ENCODE peak calls at places on chromosomes 2 and 18, in eight cellular contexts. V is AG09319, X is lower leg skin, H is bronchial epithelial cell, D is cardiac fibroblast, R is astrocyte of the cerebellum, C is lower lobe of right lung, N is body of pancreas. W is an unnamed sample.
A peak's percentile ranks its signal among the peaks of the same experiment; 100 is the strongest.

GRCh38 chr2:1731963-1732768 is 12.1 kb downstream of the PXDN start:
- DNase-seq in V (no peak), X (no peak), H (no peak), D (peak; percentile 94), R (peak; percentile 92), C (no peak), N (no peak), W (no peak)

GRCh38 chr2:240857039-240858008 is 11.3 kb upstream of the AGXT start:
- DNase-seq in V (no peak), X (no peak), H (no peak), D (no peak), R (no peak), C (no peak), N (peak; percentile 70), W (no peak)

GRCh38 chr2:148674063-148675020 is 29.8 kb downstream of the EPC2 start:
- DNase-seq in V (no peak), X (no peak), H (peak; percentile 56), D (no peak), R (no peak), C (no peak), N (peak; percentile 9), W (peak; percentile 45)

GRCh38 chr2:5479265-5479928 is 212.8 kb upstream of the SOX11 start:
- DNase-seq in V (no peak), X (no peak), H (no peak), D (no peak), R (no peak), C (no peak), N (no peak), W (no peak)

GRCh38 chr2:113181491-113182051 is 7.8 kb downstream of the PSD4 start:
- DNase-seq in V (no peak), X (no peak), H (no peak), D (no peak), R (no peak), C (no peak), N (peak; percentile 82), W (no peak)

GRCh38 chr18:23627325-23627724 is 35.4 kb downstream of the ANKRD29 start:
- DNase-seq in V (peak; percentile 69), X (no peak), H (peak; percentile 93), D (peak; percentile 77), R (peak; percentile 62), C (no peak), N (no peak), W (no peak)

GRCh38 chr2:32977228-32977758 is 30.5 kb downstream of the LTBP1 start:
- DNase-seq in V (no peak), X (peak; percentile 75), H (peak; percentile 95), D (peak; percentile 37), R (no peak), C (no peak), N (peak; percentile 94), W (no peak)

GRCh38 chr2:9166579-9167392 is 39.8 kb upstream of the ASAP2 start:
- DNase-seq in V (no peak), X (no peak), H (no peak), D (no peak), R (no peak), C (no peak), N (no peak), W (no peak)

GRCh38 chr18:3679254-3679653 is 229.3 kb downstream of the TGIF1 start:
- DNase-seq in V (no peak), X (peak; percentile 36), H (peak; percentile 98), D (no peak), R (no peak), C (no peak), N (no peak), W (no peak)

GRCh38 chr2:173715483-173715882 is 249.7 kb downstream of the SP3 start:
- DNase-seq in V (peak; percentile 31), X (no peak), H (peak; percentile 86), D (no peak), R (peak; percentile 29), C (no peak), N (no peak), W (no peak)

GRCh38 chr18:56085561-56085960 is 497.6 kb upstream of the TCF4 start:
- DNase-seq in V (peak; percentile 65), X (peak; percentile 62), H (peak; percentile 74), D (peak; percentile 94), R (peak; percentile 67), C (no peak), N (peak; percentile 12), W (no peak)

GRCh38 chr18:56083889-56084288 is 495.9 kb upstream of the TCF4 start:
- DNase-seq in V (no peak), X (no peak), H (no peak), D (no peak), R (no peak), C (no peak), N (no peak), W (no peak)

GRCh38 chr18:56086786-56087185 is 498.8 kb upstream of the TCF4 start:
- DNase-seq in V (no peak), X (no peak), H (no peak), D (no peak), R (no peak), C (no peak), N (no peak), W (no peak)

GRCh38 chr18:56086176-56086575 is 498.2 kb upstream of the TCF4 start:
- DNase-seq in V (no peak), X (no peak), H (no peak), D (no peak), R (no peak), C (no peak), N (no peak), W (no peak)

GRCh38 chr18:56083097-56083865 is 495.3 kb upstream of the TCF4 start:
- DNase-seq in V (no peak), X (no peak), H (no peak), D (peak; percentile 90), R (peak; percentile 29), C (no peak), N (peak; percentile 18), W (no peak)
- TF ChIP-seq CTCF in V (peak; percentile 1), X (no peak), H (no peak), D (peak; percentile 41), R (no peak), C (peak; percentile 21), N (no peak), W (no peak)

DNA sequence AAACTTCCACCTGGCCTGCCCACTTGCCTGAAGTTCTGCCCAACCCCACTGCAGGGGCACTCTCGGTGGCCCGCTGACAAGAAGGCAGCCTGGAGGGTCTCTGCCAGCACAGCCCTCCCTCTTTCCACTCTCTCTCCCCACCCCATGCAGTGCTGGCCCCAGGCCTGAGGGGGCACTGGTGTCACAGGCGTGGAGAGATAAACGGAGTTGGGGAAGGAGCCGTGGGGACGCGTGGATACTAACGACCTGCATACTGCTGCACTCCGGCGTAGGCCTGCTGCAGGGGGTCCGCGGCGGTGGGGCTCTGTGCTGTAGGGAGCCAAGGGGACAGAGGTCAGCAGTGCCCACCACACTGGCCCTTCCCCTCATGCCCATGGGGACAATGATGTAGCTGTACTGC is 299.3 kb downstream of the CELF4 start:
- DNase-seq in V (no peak), X (no peak), H (no peak), D (no peak), R (no peak), C (no peak), N (no peak), W (no peak)
- TF ChIP-seq CTCF in V (no peak), X (no peak), H (no peak), D (no peak), R (no peak), C (no peak), N (no peak), W (peak; percentile 17)

DNA sequence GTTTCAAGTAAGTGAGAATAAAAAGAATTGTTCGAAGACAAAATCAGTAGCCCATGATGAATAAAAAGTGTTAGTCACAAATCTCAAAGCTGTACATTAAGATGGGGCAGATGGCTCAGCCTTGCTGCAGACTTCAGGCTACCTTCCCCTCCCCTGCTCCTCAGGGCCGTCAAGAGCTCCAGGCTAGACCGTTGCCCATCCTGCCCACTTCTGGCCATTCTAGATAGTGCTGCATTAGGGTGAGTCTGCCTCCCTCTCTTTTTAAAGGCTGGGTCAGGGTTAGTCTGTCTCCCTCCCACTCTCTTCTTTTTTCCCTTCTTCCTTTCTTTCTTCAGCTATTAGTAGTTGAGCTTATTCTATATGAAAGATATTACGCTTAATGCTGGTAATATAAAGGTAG is 86.0 kb downstream of the MAPRE2 start:
- DNase-seq in V (no peak), X (no peak), H (no peak), D (peak; percentile 31), R (no peak), C (no peak), N (no peak), W (no peak)
- TF ChIP-seq CTCF in V (peak; percentile 19), X (no peak), H (peak; percentile 12), D (peak; percentile 38), R (peak; percentile 18), C (no peak), N (no peak), W (no peak)

GRCh38 chr2:60964651-60965513 is 52.6 kb upstream of the PEX13 start:
- DNase-seq in V (no peak), X (no peak), H (peak; percentile 32), D (no peak), R (no peak), C (no peak), N (no peak), W (no peak)

GRCh38 chr2:60963176-60963575 is 54.3 kb upstream of the PEX13 start:
- DNase-seq in V (no peak), X (no peak), H (no peak), D (no peak), R (no peak), C (no peak), N (no peak), W (no peak)

GRCh38 chr2:60965514-60965815 is 52.1 kb upstream of the PEX13 start:
- DNase-seq in V (no peak), X (no peak), H (no peak), D (no peak), R (no peak), C (no peak), N (no peak), W (no peak)

GRCh38 chr2:60962534-60962933 is 55.0 kb upstream of the PEX13 start:
- DNase-seq in V (no peak), X (no peak), H (no peak), D (no peak), R (no peak), C (no peak), N (no peak), W (no peak)

DNA sequence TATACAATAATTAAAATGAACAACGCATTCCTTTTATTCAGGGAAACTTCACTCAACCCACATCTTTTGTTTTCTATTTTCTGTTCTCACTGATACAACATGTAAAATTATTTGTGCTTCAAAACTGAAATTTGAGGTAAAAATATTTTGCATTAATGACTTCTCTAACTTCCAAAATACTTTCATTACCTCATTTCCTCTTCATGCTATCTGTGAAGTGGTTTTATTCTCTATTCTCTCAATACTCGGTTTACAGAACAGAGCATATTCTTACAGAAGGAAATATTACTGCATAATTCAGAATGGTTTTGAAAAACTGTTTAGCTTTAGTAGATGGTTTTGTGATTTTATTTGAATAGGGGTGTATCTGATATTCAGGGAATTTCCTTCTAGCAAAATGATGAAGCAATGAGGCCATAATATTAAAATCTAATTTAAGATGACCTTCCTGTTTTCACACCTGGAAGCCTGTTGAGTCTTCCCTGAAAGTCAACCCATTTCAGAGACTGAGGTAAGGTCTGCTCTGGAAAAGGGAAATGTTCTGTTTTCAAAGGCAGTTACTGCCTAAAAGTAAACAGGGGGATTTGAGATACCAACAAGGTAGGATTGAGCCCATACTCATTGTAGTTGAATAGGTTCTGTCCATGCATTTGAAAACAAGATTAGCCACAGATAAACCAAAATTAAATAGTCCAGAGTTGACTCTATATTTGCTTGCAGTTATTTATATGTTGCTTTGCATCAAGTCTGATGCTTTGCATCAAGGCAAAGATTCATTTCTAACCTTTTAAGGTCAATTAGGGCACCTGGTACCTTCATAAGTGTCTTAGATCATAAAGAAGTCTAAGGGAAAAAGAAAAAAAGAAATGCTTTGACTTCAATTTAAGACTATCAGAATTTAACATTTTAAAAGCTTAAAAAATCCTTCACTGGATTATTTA is 50.8 kb upstream of the PEX13 start:
- DNase-seq in V (no peak), X (no peak), H (no peak), D (no peak), R (no peak), C (no peak), N (no peak), W (no peak)
- TF ChIP-seq CTCF in V (no peak), X (no peak), H (no peak), D (no peak), R (no peak), C (no peak), N (no peak), W (no peak)

W was measured in GM20000.